ENCODE peak calls at places on chromosomes 4 and X, in four cellular contexts. O is tibial artery, K is Peyer's patch, M is left ventricle myocardium inferior. B is an unnamed sample.

GRCh38 chr4:4974727-4975126 is 44.5 kb downstream of the CYTL1 start:
- DNase-seq in O (no peak), K (no peak), M (no peak), B (no peak)

GRCh38 chr4:163649557-163650091 is 155.1 kb downstream of the TMA16 start:
- DNase-seq in K (no peak), M (no peak), O (no peak), B (no peak)

GRCh38 chrX:72045552-72046277 is 86.0 kb downstream of the RTL5 start:
- DNase-seq in O (no peak), M (no peak), K (no peak), B (no peak)

GRCh38 chr4:123102897-123103489 is 180.6 kb upstream of the NUDT6 start:
- DNase-seq in M (no peak), K (no peak), O (no peak), B (no peak)

GRCh38 chrX:31260351-31260750 is 188.5 kb upstream of the FTHL17 start:
- DNase-seq in K (no peak), M (no peak), O (no peak), B (no peak)

GRCh38 chr4:176044589-176044951 is 21.1 kb upstream of the WDR17 start:
- DNase-seq in M (no peak), K (no peak), O (no peak), B (no peak)

GRCh38 chr4:10762541-10762940 is 78.0 kb upstream of the CLNK start:
- DNase-seq in K (no peak), O (no peak), M (no peak), B (no peak)

GRCh38 chrX:137405449-137406140 is 160.3 kb upstream of the ZIC3 start:
- DNase-seq in M (no peak), K (no peak), O (no peak), B (no peak)

GRCh38 chr4:81207793-81208192 is 7.2 kb downstream of the PRKG2 start:
- DNase-seq in O (no peak), M (no peak), K (no peak), B (no peak)

GRCh38 chr4:74293558-74293957 is 14.7 kb upstream of the EPGN start:
- DNase-seq in O (no peak), K (no peak), M (no peak), B (no peak)

GRCh38 chrX:133159205-133159604 is 58.9 kb downstream of the TFDP3 start:
- DNase-seq in K (no peak), M (no peak), O (no peak), B (no peak)

GRCh38 chr4:127204326-127204725 is 428.4 kb upstream of the INTU start:
- DNase-seq in M (no peak), K (no peak), O (no peak), B (no peak)

GRCh38 chr4:121380448-121381147 is at the start of gene QRFPR:
- DNase-seq in M (peak), O (no peak), K (no peak), B (no peak)

GRCh38 chrX:107442914-107443527 is 6.4 kb upstream of the FRMPD3 start:
- DNase-seq in M (no peak), O (no peak), K (no peak), B (no peak)

GRCh38 chr4:82043081-82043808 is 330.5 kb downstream of the HNRNPD start:
- DNase-seq in O (no peak), K (peak), M (no peak), B (peak)

GRCh38 chrX:125203737-125204578 is 115.7 kb upstream of the TEX13C start:
- DNase-seq in M (peak), K (no peak), O (peak), B (peak)

GRCh38 chr4:175412744-175413143 is 399.3 kb downstream of the GPM6A start:
- DNase-seq in K (no peak), O (no peak), M (no peak), B (no peak)

GRCh38 chr4:14111730-14112171 is 484.2 kb upstream of the BOD1L1 start:
- DNase-seq in M (no peak), O (no peak), K (no peak), B (no peak)

GRCh38 chr4:38717604-38718003 is 53.6 kb downstream of the KLF3 start:
- DNase-seq in M (no peak), K (no peak), O (no peak), B (no peak)

GRCh38 chr4:113952452-113953029 is 26.9 kb downstream of the ARSJ start:
- DNase-seq in M (no peak), K (no peak), O (no peak), B (no peak)

GRCh38 chr4:174579421-174579820 is 57.1 kb upstream of the HPGD start:
- DNase-seq in M (no peak), K (no peak), O (no peak), B (no peak)

GRCh38 chrX:77398341-77398740 is 48.8 kb upstream of the FGF16 start:
- DNase-seq in K (no peak), O (no peak), M (no peak), B (no peak)

GRCh38 chr4:169327951-169328350 is 57.2 kb upstream of the SH3RF1 start:
- DNase-seq in M (no peak), K (no peak), O (no peak), B (no peak)

GRCh38 chrX:48474127-48474526 is 1.9 kb upstream of the FTSJ1 start:
- DNase-seq in O (no peak), M (no peak), K (no peak), B (no peak)

GRCh38 chr4:169404959-169405358 is 134.2 kb upstream of the SH3RF1 start:
- DNase-seq in O (no peak), K (no peak), M (no peak), B (no peak)

GRCh38 chr4:181418491-181418890 is 824.7 kb upstream of the TENM3 start:
- DNase-seq in O (no peak), M (no peak), K (no peak), B (no peak)

GRCh38 chr4:126778348-126778747 is 854.4 kb upstream of the INTU start:
- DNase-seq in K (no peak), O (no peak), M (no peak), B (no peak)

GRCh38 chrX:150361777-150362351 is 1.3 kb upstream of the MAMLD1 start:
- DNase-seq in O (peak), M (no peak), K (no peak), B (no peak)

GRCh38 chr4:170736710-170737109 is 647.0 kb upstream of the AADAT start:
- DNase-seq in M (no peak), K (no peak), O (no peak), B (no peak)

GRCh38 chr4:2962099-2962455 is 1.1 kb downstream of the NOP14 start:
- DNase-seq in K (no peak), M (no peak), O (no peak), B (no peak)

GRCh38 chr4:95319169-95319568 is 229.6 kb downstream of the UNC5C start:
- DNase-seq in K (no peak), O (no peak), M (no peak), B (no peak)

GRCh38 chrX:137684591-137684990 is 118.7 kb downstream of the ZIC3 start:
- DNase-seq in M (no peak), K (no peak), O (no peak), B (no peak)

GRCh38 chr4:122329876-122330595 is 48.8 kb upstream of the ADAD1 start:
- DNase-seq in O (no peak), K (no peak), M (no peak), B (no peak)

GRCh38 chrX:38514014-38514854 is 47.1 kb upstream of the TSPAN7 start:
- DNase-seq in M (no peak), K (no peak), O (no peak), B (no peak)

GRCh38 chrX:119686087-119686639 is 6.8 kb downstream of the SEPTIN6 start:
- DNase-seq in M (no peak), O (no peak), K (no peak), B (no peak)

GRCh38 chrX:119688856-119689455 is 4.0 kb downstream of the SEPTIN6 start:
- DNase-seq in M (no peak), O (no peak), K (no peak), B (no peak)

GRCh38 chrX:119684916-119685224 is 8.1 kb downstream of the SEPTIN6 start:
- DNase-seq in M (no peak), O (no peak), K (no peak), B (no peak)

GRCh38 chrX:119685225-119686066 is 7.5 kb downstream of the SEPTIN6 start:
- DNase-seq in O (no peak), M (no peak), K (no peak), B (peak)

DNA sequence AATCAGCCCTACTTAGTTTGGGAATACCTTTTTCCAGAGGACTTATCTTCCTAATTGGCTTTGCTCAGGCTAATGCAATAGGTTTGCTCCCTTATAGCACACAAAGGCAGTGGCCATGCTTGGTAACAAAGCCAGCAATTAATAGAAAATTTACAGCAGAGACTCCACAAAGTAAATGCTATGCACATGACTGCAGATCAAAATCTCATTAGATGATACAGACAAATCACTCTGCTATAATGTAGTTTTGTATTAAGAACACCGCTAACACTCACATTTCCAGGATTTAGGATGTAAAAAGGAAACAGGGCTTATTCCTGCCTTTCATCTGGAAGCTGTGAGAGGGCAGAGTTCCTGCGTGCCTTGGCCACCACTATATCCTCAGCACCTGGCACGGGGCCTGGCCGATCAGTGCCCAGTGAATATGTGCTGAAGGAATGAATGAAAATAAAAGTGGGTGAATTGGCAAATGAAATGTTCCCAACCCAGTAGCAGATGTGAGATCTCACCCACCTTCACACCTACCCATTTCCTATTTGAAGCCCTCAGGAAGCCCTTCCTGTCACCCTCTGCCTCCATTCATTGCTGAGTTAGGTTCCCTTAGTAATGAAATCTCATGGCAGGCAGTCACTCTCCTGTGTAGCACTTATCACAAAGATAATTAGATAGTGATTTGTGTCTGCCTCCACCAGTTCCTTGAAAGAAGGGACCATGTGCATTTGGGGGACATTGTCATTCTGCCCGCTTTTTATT is 5.1 kb downstream of the SEPTIN6 start:
- DNase-seq in K (no peak), M (no peak), O (no peak), B (no peak)
- H3K27ac ChIP-seq in K (peak), M (no peak), O (no peak), B (no peak)

DNA sequence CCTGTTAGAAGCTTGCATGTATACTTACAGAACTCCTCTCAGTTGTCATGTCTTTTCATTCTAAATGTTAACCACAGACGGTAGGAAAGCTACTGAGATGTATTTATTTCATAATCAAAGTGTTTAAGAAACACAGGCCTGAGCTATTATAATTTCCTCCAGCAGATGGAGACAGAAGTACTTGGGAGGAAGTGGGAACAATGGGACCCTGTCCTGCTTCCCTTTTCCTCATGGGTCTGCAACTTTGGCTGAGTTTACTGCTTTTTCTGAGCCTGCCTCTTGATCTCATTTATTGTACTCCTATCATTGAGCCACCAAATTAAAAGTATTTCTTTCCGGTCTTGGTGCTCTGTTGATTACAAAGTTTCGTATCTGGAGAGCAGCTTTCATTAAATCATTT is 67.7 kb upstream of the SPANXN2 start:
- DNase-seq in M (no peak), K (no peak), O (no peak), B (no peak)
- TF ChIP-seq CTCF in M (no peak), K (no peak), O (no peak), B (peak)

DNA sequence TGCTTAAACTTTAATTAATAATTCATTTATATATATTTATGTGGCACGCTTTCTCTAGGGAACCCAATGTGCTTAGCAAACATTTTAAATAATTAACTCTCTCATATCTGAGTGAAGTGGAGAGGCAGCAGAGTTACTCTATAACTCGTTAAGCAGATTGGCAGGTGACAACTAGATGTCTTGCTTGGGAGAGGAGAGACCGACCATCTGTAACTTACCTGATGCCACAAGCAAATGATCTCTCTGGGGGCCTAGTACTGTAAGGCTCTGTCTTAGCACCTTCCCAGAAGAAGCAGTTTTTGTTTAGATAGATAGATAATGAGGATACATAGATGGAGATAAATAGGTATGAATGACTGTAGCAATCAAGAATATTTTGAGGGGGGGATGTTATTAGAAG is 11.9 kb upstream of the SEL1L3 start:
- DNase-seq in O (no peak), K (no peak), M (no peak), B (no peak)
- H3K27ac ChIP-seq in O (no peak), K (peak), M (no peak), B (no peak)

DNA sequence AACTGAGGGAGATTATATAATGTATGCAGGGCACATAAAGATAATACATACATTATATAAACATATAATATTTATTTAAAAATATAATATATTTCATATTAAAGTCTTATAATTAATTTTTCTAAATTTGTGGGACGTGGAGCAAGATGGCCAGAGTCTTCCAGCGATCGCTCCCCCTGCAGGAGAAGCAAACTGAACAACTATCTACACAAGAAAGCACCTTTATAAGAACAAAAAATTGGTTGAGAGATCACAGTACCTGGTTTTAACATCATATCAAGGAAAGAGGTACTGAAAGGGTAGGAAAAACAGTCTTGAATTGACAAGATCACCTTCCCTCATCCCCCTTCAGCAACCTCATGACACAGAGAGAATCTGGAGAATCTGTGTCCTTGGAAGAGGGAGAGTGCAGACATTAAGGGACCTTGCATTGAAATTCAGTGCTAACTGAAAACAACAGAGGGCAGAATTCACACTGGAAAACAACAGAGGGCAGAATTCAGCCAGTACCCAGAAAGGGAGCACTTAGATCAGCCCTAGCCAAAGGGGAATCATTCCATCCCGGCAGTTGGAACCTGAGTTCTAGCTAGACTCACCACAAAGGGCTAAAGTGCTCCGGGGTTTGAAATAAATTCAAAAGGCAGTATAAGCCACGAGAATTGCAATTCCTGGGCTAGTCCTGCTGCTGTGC is 262.5 kb upstream of the NDST3 start:
- DNase-seq in O (no peak), M (no peak), K (no peak), B (no peak)
- TF ChIP-seq CTCF in O (no peak), M (no peak), K (no peak), B (no peak)

GRCh38 chrX:39907964-39908616 is 189.7 kb downstream of the BCOR start:
- DNase-seq in M (peak), K (no peak), O (peak), B (peak)
- H3K27ac ChIP-seq in M (peak), K (no peak), O (peak), B (no peak)

DNA sequence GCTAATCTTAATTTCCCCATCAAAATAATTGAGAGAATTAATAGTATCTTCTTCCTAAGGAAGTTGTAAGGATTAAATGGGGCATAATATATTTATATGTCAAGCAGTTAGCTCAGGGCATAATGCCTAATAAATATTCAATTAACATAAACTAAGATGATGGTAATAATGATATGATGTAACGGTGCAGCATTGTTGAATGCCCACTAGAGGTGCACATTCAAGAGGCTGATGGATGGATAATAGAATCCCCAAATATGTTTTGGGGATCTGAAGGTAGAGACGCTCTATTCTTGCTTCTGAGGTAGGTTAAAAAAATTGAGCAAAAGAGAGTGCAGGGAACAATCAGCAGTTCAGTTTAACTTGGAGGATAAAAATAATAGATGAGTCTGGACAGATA is 37.1 kb downstream of the ATOH1 start:
- DNase-seq in O (no peak), M (no peak), K (no peak), B (no peak)
- TF ChIP-seq CTCF in O (no peak), M (no peak), K (no peak), B (no peak)

DNA sequence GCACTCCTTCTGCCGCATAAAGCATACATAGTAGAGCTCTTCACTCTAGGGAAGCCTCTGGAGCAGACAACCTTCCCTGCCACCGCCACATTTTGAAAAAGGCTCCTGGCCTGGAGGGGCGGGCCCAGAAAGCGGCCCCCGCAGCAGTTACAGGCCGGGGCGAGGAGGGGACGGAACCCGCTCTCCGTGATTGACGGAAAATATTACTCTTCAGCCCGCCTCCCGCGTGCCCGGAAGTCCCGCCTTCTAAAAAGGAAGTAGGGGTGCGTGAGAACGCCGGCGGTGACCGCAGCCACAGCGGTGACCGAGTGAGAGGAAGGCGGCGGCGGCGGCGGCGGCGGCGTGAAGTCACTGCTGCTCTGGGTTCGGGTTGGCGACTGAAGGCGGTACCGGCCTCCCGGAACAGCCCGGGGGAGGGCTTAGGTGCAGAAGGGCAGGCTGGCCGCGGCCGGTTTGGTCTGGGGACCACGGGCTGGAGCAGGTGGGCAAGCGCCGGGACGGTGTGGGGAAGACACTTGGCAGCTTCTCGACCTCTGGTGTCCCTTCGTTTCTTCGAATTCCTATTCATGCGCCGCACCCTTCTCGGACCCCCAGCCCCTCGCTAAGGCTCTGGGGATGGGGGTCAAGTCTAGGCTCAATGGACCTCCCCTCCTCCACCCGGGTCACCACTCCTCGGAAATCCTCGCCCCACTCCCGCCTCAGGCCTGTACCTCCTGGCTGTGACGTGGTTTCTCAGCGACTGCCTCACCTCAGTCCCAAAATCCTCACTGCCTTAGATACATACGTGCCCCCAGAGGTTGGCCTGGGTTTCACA is at the start of gene HCCS:
- DNase-seq in M (peak), O (peak), K (peak), B (peak)
- H3K27ac ChIP-seq in M (peak), O (peak), K (peak), B (peak)

B was measured in upper lobe of right lung.